ENCODE peak calls at places on chromosomes 5 and 9, in ten cellular contexts. W, U, V, P, Y, Q, Z, K, J and D are unnamed samples.

GRCh38 chr5:159459951-159460538 is 129.8 kb upstream of the IL12B start:
- DNase-seq in Z (peak; percentile 35), U (no peak), V (no peak), P (no peak), W (no peak), K (no peak), Q (no peak), J (no peak), Y (peak; percentile 21), D (no peak)

GRCh38 chr5:121634946-121635345 is 216.7 kb upstream of the FTMT start:
- DNase-seq in P (no peak), W (no peak), Q (no peak), V (no peak), Y (no peak), U (no peak), Z (no peak), J (no peak), K (no peak), D (no peak)

GRCh38 chr9:71604197-71605063 is 163.9 kb downstream of the CEMIP2 start:
- DNase-seq in V (peak; percentile 51), J (peak; percentile 85), P (peak; percentile 78), W (peak; percentile 75), Z (peak; percentile 80), Q (peak; percentile 79), Y (peak; percentile 45), U (peak; percentile 77), K (peak; percentile 91), D (peak; percentile 90)

GRCh38 chr9:125635888-125636287 is 71.1 kb downstream of the MAPKAP1 start:
- DNase-seq in J (peak; percentile 42), W (no peak), U (no peak), V (no peak), P (no peak), K (no peak), Q (no peak), Z (no peak), Y (no peak), D (peak; percentile 73)

GRCh38 chr5:51960617-51961115 is 577.4 kb downstream of the ISL1 start:
- DNase-seq in P (no peak), J (no peak), U (no peak), Q (no peak), V (no peak), W (no peak), Z (peak; percentile 7), Y (peak; percentile 17), K (no peak), D (no peak)

GRCh38 chr5:109145139-109145538 is 264.6 kb downstream of the PJA2 start:
- DNase-seq in K (no peak), P (no peak), Q (no peak), Z (no peak), V (no peak), J (no peak), W (no peak), U (no peak), Y (no peak), D (no peak)

GRCh38 chr5:75475364-75475763 is 36.1 kb downstream of the CERT1 start:
- DNase-seq in Y (no peak), J (no peak), Z (no peak), P (no peak), Q (no peak), K (no peak), V (no peak), U (no peak), W (no peak), D (no peak)

GRCh38 chr5:61790678-61791077 is 458.6 kb downstream of the ZSWIM6 start:
- DNase-seq in U (peak; percentile 69), Y (peak; percentile 82), Z (no peak), K (no peak), V (no peak), Q (no peak), W (no peak), J (no peak), P (no peak), D (no peak)

GRCh38 chr9:34746526-34746925 is 36.6 kb upstream of the CCL21 start:
- DNase-seq in V (no peak), P (no peak), J (no peak), Z (no peak), K (no peak), Q (no peak), W (no peak), Y (no peak), U (no peak), D (no peak)

GRCh38 chr9:109319631-109320233 is 1.1 kb downstream of the EPB41L4B start:
- DNase-seq in P (peak; percentile 71), Q (no peak), V (peak; percentile 66), J (no peak), W (no peak), K (no peak), Z (peak; percentile 38), U (peak; percentile 57), Y (no peak), D (no peak)

GRCh38 chr9:95431286-95431685 is 85.5 kb downstream of the PTCH1 start:
- DNase-seq in U (no peak), P (no peak), J (no peak), Z (no peak), W (no peak), Q (no peak), V (no peak), K (no peak), Y (no peak), D (no peak)

GRCh38 chr9:96450613-96451544 is 910 bp downstream of the HABP4 start:
- DNase-seq in K (peak; percentile 84), P (peak; percentile 68), W (peak; percentile 40), Y (peak; percentile 41), J (peak; percentile 50), V (peak; percentile 56), Q (peak; percentile 80), Z (peak; percentile 56), U (peak; percentile 37), D (peak; percentile 46)

GRCh38 chr5:45741110-45741509 is 44.9 kb upstream of the HCN1 start:
- DNase-seq in Y (no peak), Z (no peak), J (peak; percentile 61), Q (no peak), P (no peak), U (no peak), W (no peak), V (no peak), K (no peak), D (no peak)

GRCh38 chr9:97847474-97848236 is 5.4 kb upstream of the FOXE1 start:
- DNase-seq in P (no peak), V (no peak), W (no peak), J (no peak), Y (no peak), K (no peak), Z (no peak), Q (no peak), U (no peak), D (no peak)

GRCh38 chr9:97845130-97845529 is 7.9 kb upstream of the FOXE1 start:
- DNase-seq in K (no peak), W (no peak), P (no peak), U (no peak), Z (peak; percentile 45), Q (no peak), J (no peak), V (no peak), Y (peak; percentile 50), D (peak; percentile 25)

GRCh38 chr9:97846347-97846746 is 6.7 kb upstream of the FOXE1 start:
- DNase-seq in J (no peak), P (no peak), Z (no peak), Q (no peak), U (no peak), K (no peak), Y (no peak), W (no peak), V (no peak), D (no peak)

GRCh38 chr9:97848237-97848581 is 4.8 kb upstream of the FOXE1 start:
- DNase-seq in V (no peak), Z (no peak), P (no peak), K (no peak), Q (no peak), Y (no peak), U (no peak), J (no peak), W (no peak), D (no peak)

GRCh38 chr9:97845763-97846162 is 7.3 kb upstream of the FOXE1 start:
- DNase-seq in P (no peak), J (no peak), V (no peak), U (no peak), Z (no peak), Q (no peak), Y (no peak), K (no peak), W (no peak), D (no peak)
- H3K4me3 ChIP-seq in P (no peak overlapping the region), J (no peak overlapping the region), V (no peak overlapping the region), U (no peak overlapping the region), Z (no peak overlapping the region), Q (no peak overlapping the region), Y (no peak overlapping the region), K (no peak overlapping the region), W (no peak overlapping the region), D (no peak overlapping the region)

DNA sequence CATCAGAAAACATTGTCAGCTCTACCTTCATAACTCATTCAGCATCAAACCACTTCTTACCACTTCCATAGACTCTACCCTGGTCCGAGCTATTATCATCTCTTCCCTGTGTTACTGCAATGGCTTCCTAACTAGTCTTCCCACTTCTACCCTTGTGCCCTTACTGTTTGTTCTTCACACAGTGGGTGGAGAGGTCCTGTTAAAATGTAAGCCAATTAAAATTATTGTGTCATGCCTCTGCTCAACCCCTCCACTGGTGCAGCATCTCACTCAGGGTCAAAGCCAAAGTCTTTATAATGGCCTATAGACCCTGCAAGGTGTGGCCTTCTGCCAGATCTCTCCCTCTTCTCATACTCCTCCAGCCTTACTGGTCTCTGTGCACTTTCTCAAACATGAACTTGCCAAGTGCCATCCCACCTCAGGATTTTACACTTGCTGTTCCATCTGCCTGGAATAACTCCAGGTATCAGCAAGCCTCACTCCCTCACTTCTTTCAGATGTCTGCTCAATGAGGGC is 22.8 kb upstream of the ARAP3 start:
- DNase-seq in P (no peak), Y (no peak), Q (no peak), K (no peak), Z (no peak), J (no peak), W (no peak), V (no peak), U (no peak), D (no peak)
- H3K27me3 ChIP-seq in P (peaks cover 28% of the 10 kb centered on the region), Y (peaks cover 5% of the 10 kb centered on the region), Q (no peaks in the 10 kb centered on the region), K (peaks cover 43% of the 10 kb centered on the region), Z (peaks cover 75% of the 10 kb centered on the region), J (peaks cover 67% of the 10 kb centered on the region), W (peaks cover 16% of the 10 kb centered on the region), V (no peaks in the 10 kb centered on the region), U (no peaks in the 10 kb centered on the region), D (peaks cover 41% of the 10 kb centered on the region)

DNA sequence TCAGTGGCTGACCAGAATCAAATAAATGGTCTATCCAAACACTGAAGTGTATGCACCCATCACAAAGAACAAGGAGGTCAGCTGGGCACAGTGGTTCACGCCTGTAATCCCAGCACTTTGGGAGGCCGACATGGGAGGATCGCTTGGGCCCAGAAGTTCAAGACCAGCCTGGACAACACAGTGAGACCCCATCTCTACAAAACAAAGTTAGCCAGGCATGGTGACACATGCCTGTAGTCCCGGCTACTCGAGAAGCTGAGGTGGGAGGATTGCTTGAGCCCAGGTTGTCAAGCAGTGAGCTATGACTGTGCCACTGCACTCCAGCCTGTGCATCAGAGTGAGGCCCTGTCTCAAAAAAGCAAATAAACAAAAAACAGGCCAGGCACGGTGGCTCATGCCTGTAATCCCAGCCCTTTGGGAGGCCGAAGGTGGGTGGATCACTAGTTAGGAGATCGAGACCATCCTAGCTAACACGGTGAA is 40.5 kb downstream of the SEMA4D start:
- DNase-seq in U (no peak), Q (no peak), Y (no peak), K (peak; percentile 52), J (no peak), P (no peak), W (no peak), V (no peak), Z (no peak), D (no peak)
- H3K4me1 ChIP-seq in U (no peaks in the 10 kb centered on the region), Q (peaks cover 99% of the 10 kb centered on the region), Y (no peaks in the 10 kb centered on the region), K (peaks cover 14% of the 10 kb centered on the region), J (peaks cover 14% of the 10 kb centered on the region), P (peaks cover 6% of the 10 kb centered on the region), W (no peaks in the 10 kb centered on the region), V (no peaks in the 10 kb centered on the region), Z (no peaks in the 10 kb centered on the region), D (no peaks in the 10 kb centered on the region)

GRCh38 chr9:5113994-5114748 is 71.3 kb downstream of the INSL6 start:
- DNase-seq in W (no peak), Z (no peak), Y (no peak), V (no peak), U (no peak), Q (peak; percentile 19), P (peak; percentile 51), K (peak; percentile 56), J (no peak), D (no peak)
- H3K4me3 ChIP-seq in W (no peak overlapping the region), Z (no peak overlapping the region), Y (no peak overlapping the region), V (no peak overlapping the region), U (no peak overlapping the region), Q (no peak overlapping the region), P (no peak overlapping the region), K (no peak overlapping the region), J (no peak overlapping the region), D (no peak overlapping the region)